ENCODE peak calls at places on chromosomes 3 and 15, in seven cellular contexts. One of them, this sample, is unnamed.

GRCh38 chr3:39147711-39148115 is 5.7 kb downstream of the CSRNP1 start:
- DNase-seq in progenitor cell of endocrine pancreas: no peak
- DNase-seq in CD4-positive, alpha-beta T cell: no peak
- DNase-seq in WTC11: no peak
- DNase-seq in choroid plexus epithelial cell: peak; percentile 67
- DNase-seq in fibroblast of lung: peak; percentile 42
- DNase-seq in neural crest cell: no peak
- DNase-seq in this sample: peak; percentile 55

GRCh38 chr3:71355862-71356261 is 227.7 kb downstream of the FOXP1 start:
- DNase-seq in fibroblast of lung: no peak
- DNase-seq in neural crest cell: no peak
- DNase-seq in CD4-positive, alpha-beta T cell: no peak
- DNase-seq in progenitor cell of endocrine pancreas: no peak
- DNase-seq in WTC11: no peak
- DNase-seq in choroid plexus epithelial cell: no peak
- DNase-seq in this sample: no peak

GRCh38 chr3:37864904-37865303 is 3.2 kb downstream of the CTDSPL start:
- DNase-seq in CD4-positive, alpha-beta T cell: no peak
- DNase-seq in WTC11: no peak
- DNase-seq in neural crest cell: no peak
- DNase-seq in fibroblast of lung: no peak
- DNase-seq in progenitor cell of endocrine pancreas: no peak
- DNase-seq in choroid plexus epithelial cell: no peak
- DNase-seq in this sample: no peak

GRCh38 chr3:136075816-136076215 is 110.3 kb downstream of the PPP2R3A start:
- DNase-seq in neural crest cell: no peak
- DNase-seq in CD4-positive, alpha-beta T cell: no peak
- DNase-seq in progenitor cell of endocrine pancreas: no peak
- DNase-seq in choroid plexus epithelial cell: peak; percentile 70
- DNase-seq in fibroblast of lung: peak; percentile 58
- DNase-seq in WTC11: no peak
- DNase-seq in this sample: no peak

GRCh38 chr3:13714251-13714916 is 165.5 kb downstream of the FBLN2 start:
- DNase-seq in choroid plexus epithelial cell: no peak
- DNase-seq in progenitor cell of endocrine pancreas: peak; percentile 6
- DNase-seq in CD4-positive, alpha-beta T cell: no peak
- DNase-seq in neural crest cell: no peak
- DNase-seq in fibroblast of lung: no peak
- DNase-seq in WTC11: no peak
- DNase-seq in this sample: no peak

GRCh38 chr3:134693804-134694203 is 43.0 kb upstream of the KY start:
- DNase-seq in neural crest cell: no peak
- DNase-seq in progenitor cell of endocrine pancreas: no peak
- DNase-seq in fibroblast of lung: no peak
- DNase-seq in choroid plexus epithelial cell: no peak
- DNase-seq in CD4-positive, alpha-beta T cell: no peak
- DNase-seq in WTC11: no peak
- DNase-seq in this sample: no peak

GRCh38 chr3:186640473-186640818 is 247 bp downstream of the FETUB start:
- DNase-seq in choroid plexus epithelial cell: peak; percentile 43
- DNase-seq in WTC11: no peak
- DNase-seq in fibroblast of lung: no peak
- DNase-seq in CD4-positive, alpha-beta T cell: no peak
- DNase-seq in neural crest cell: peak; percentile 6
- DNase-seq in progenitor cell of endocrine pancreas: no peak
- DNase-seq in this sample: no peak

GRCh38 chr15:58458076-58458475 is 26.3 kb downstream of the LIPC start:
- DNase-seq in CD4-positive, alpha-beta T cell: no peak
- DNase-seq in neural crest cell: no peak
- DNase-seq in WTC11: no peak
- DNase-seq in fibroblast of lung: no peak
- DNase-seq in progenitor cell of endocrine pancreas: no peak
- DNase-seq in choroid plexus epithelial cell: no peak
- DNase-seq in this sample: no peak

GRCh38 chr3:55547086-55547666 is 60.1 kb upstream of the WNT5A start:
- DNase-seq in WTC11: no peak
- DNase-seq in neural crest cell: no peak
- DNase-seq in fibroblast of lung: no peak
- DNase-seq in progenitor cell of endocrine pancreas: no peak
- DNase-seq in choroid plexus epithelial cell: no peak
- DNase-seq in CD4-positive, alpha-beta T cell: no peak
- DNase-seq in this sample: no peak

GRCh38 chr3:13506239-13506638 is 26.1 kb downstream of the HDAC11 start:
- DNase-seq in neural crest cell: no peak
- DNase-seq in choroid plexus epithelial cell: no peak
- DNase-seq in WTC11: no peak
- DNase-seq in CD4-positive, alpha-beta T cell: no peak
- DNase-seq in fibroblast of lung: no peak
- DNase-seq in progenitor cell of endocrine pancreas: no peak
- DNase-seq in this sample: no peak

GRCh38 chr15:29458361-29458760 is 188.7 kb upstream of the NSMCE3 start:
- DNase-seq in neural crest cell: no peak
- DNase-seq in progenitor cell of endocrine pancreas: no peak
- DNase-seq in fibroblast of lung: no peak
- DNase-seq in WTC11: no peak
- DNase-seq in CD4-positive, alpha-beta T cell: no peak
- DNase-seq in choroid plexus epithelial cell: no peak
- DNase-seq in this sample: no peak

GRCh38 chr3:45568848-45569247 is 25.7 kb upstream of the LIMD1 start:
- DNase-seq in choroid plexus epithelial cell: no peak
- DNase-seq in fibroblast of lung: no peak
- DNase-seq in WTC11: no peak
- DNase-seq in neural crest cell: no peak
- DNase-seq in CD4-positive, alpha-beta T cell: no peak
- DNase-seq in progenitor cell of endocrine pancreas: no peak
- DNase-seq in this sample: no peak

GRCh38 chr3:8301977-8302589 is 199.5 kb upstream of the LMCD1 start:
- DNase-seq in WTC11: no peak
- DNase-seq in fibroblast of lung: peak; percentile 74
- DNase-seq in CD4-positive, alpha-beta T cell: no peak
- DNase-seq in choroid plexus epithelial cell: peak; percentile 83
- DNase-seq in progenitor cell of endocrine pancreas: no peak
- DNase-seq in neural crest cell: peak; percentile 7
- DNase-seq in this sample: no peak

GRCh38 chr3:50612234-50612972 is 829 bp upstream of the CISH start:
- DNase-seq in choroid plexus epithelial cell: no peak
- DNase-seq in WTC11: no peak
- DNase-seq in fibroblast of lung: no peak
- DNase-seq in CD4-positive, alpha-beta T cell: no peak
- DNase-seq in neural crest cell: no peak
- DNase-seq in progenitor cell of endocrine pancreas: no peak
- DNase-seq in this sample: no peak

GRCh38 chr3:94862703-94863102 is 799.8 kb downstream of the NSUN3 start:
- DNase-seq in WTC11: peak; percentile 19
- DNase-seq in neural crest cell: peak; percentile 9
- DNase-seq in fibroblast of lung: no peak
- DNase-seq in CD4-positive, alpha-beta T cell: no peak
- DNase-seq in choroid plexus epithelial cell: peak; percentile 42
- DNase-seq in progenitor cell of endocrine pancreas: no peak
- DNase-seq in this sample: peak; percentile 17

GRCh38 chr15:45456212-45457106 is 66.1 kb downstream of the SLC30A4 start:
- DNase-seq in progenitor cell of endocrine pancreas: no peak
- DNase-seq in neural crest cell: peak; percentile 10
- DNase-seq in CD4-positive, alpha-beta T cell: peak; percentile 41
- DNase-seq in fibroblast of lung: peak; percentile 99
- DNase-seq in WTC11: no peak
- DNase-seq in choroid plexus epithelial cell: peak; percentile 100
- DNase-seq in this sample: no peak

GRCh38 chr3:157176108-157176507 is 16.2 kb upstream of the CCNL1 start:
- DNase-seq in WTC11: no peak
- DNase-seq in neural crest cell: no peak
- DNase-seq in CD4-positive, alpha-beta T cell: no peak
- DNase-seq in fibroblast of lung: peak; percentile 51
- DNase-seq in progenitor cell of endocrine pancreas: no peak
- DNase-seq in choroid plexus epithelial cell: peak; percentile 36
- DNase-seq in this sample: no peak
- TF ChIP-seq CTCF in WTC11: no peak
- TF ChIP-seq CTCF in neural crest cell: no peak
- TF ChIP-seq CTCF in CD4-positive, alpha-beta T cell: no peak
- TF ChIP-seq CTCF in fibroblast of lung: no peak
- TF ChIP-seq CTCF in progenitor cell of endocrine pancreas: no peak
- TF ChIP-seq CTCF in choroid plexus epithelial cell: no peak
- TF ChIP-seq CTCF in this sample: no peak

GRCh38 chr15:98700501-98700900 is 52.2 kb downstream of the IGF1R start:
- DNase-seq in CD4-positive, alpha-beta T cell: no peak
- DNase-seq in progenitor cell of endocrine pancreas: no peak
- DNase-seq in choroid plexus epithelial cell: no peak
- DNase-seq in fibroblast of lung: no peak
- DNase-seq in neural crest cell: no peak
- DNase-seq in WTC11: no peak
- DNase-seq in this sample: no peak
- TF ChIP-seq CTCF in CD4-positive, alpha-beta T cell: no peak
- TF ChIP-seq CTCF in progenitor cell of endocrine pancreas: no peak
- TF ChIP-seq CTCF in choroid plexus epithelial cell: no peak
- TF ChIP-seq CTCF in fibroblast of lung: no peak
- TF ChIP-seq CTCF in neural crest cell: no peak
- TF ChIP-seq CTCF in WTC11: no peak
- TF ChIP-seq CTCF in this sample: no peak

GRCh38 chr3:101252307-101252706 is 68.1 kb downstream of the IMPG2 start:
- DNase-seq in progenitor cell of endocrine pancreas: no peak
- DNase-seq in fibroblast of lung: no peak
- DNase-seq in choroid plexus epithelial cell: no peak
- DNase-seq in neural crest cell: no peak
- DNase-seq in CD4-positive, alpha-beta T cell: no peak
- DNase-seq in WTC11: no peak
- DNase-seq in this sample: no peak

GRCh38 chr3:101253429-101253828 is 66.9 kb downstream of the IMPG2 start:
- DNase-seq in choroid plexus epithelial cell: no peak
- DNase-seq in WTC11: no peak
- DNase-seq in CD4-positive, alpha-beta T cell: no peak
- DNase-seq in fibroblast of lung: no peak
- DNase-seq in neural crest cell: no peak
- DNase-seq in progenitor cell of endocrine pancreas: no peak
- DNase-seq in this sample: no peak

GRCh38 chr3:101252897-101253296 is 67.5 kb downstream of the IMPG2 start:
- DNase-seq in neural crest cell: no peak
- DNase-seq in fibroblast of lung: no peak
- DNase-seq in WTC11: no peak
- DNase-seq in progenitor cell of endocrine pancreas: no peak
- DNase-seq in choroid plexus epithelial cell: no peak
- DNase-seq in CD4-positive, alpha-beta T cell: no peak
- DNase-seq in this sample: no peak

GRCh38 chr3:101248786-101249185 is 71.6 kb downstream of the IMPG2 start:
- DNase-seq in CD4-positive, alpha-beta T cell: no peak
- DNase-seq in fibroblast of lung: no peak
- DNase-seq in neural crest cell: peak; percentile 8
- DNase-seq in WTC11: no peak
- DNase-seq in choroid plexus epithelial cell: no peak
- DNase-seq in progenitor cell of endocrine pancreas: no peak
- DNase-seq in this sample: peak; percentile 8

GRCh38 chr3:101249512-101249911 is 70.9 kb downstream of the IMPG2 start:
- DNase-seq in WTC11: no peak
- DNase-seq in neural crest cell: no peak
- DNase-seq in progenitor cell of endocrine pancreas: no peak
- DNase-seq in choroid plexus epithelial cell: no peak
- DNase-seq in fibroblast of lung: peak; percentile 10
- DNase-seq in CD4-positive, alpha-beta T cell: no peak
- DNase-seq in this sample: no peak
- TF ChIP-seq CTCF in WTC11: no peak
- TF ChIP-seq CTCF in neural crest cell: no peak
- TF ChIP-seq CTCF in progenitor cell of endocrine pancreas: no peak
- TF ChIP-seq CTCF in choroid plexus epithelial cell: no peak
- TF ChIP-seq CTCF in fibroblast of lung: no peak
- TF ChIP-seq CTCF in CD4-positive, alpha-beta T cell: no peak
- TF ChIP-seq CTCF in this sample: no peak

GRCh38 chr15:89200182-89200581 is 21.2 kb downstream of the RLBP1 start:
- DNase-seq in WTC11: no peak
- DNase-seq in fibroblast of lung: no peak
- DNase-seq in progenitor cell of endocrine pancreas: no peak
- DNase-seq in choroid plexus epithelial cell: no peak
- DNase-seq in neural crest cell: no peak
- DNase-seq in CD4-positive, alpha-beta T cell: no peak
- DNase-seq in this sample: no peak
- TF ChIP-seq CTCF in WTC11: no peak
- TF ChIP-seq CTCF in fibroblast of lung: no peak
- TF ChIP-seq CTCF in progenitor cell of endocrine pancreas: no peak
- TF ChIP-seq CTCF in choroid plexus epithelial cell: no peak
- TF ChIP-seq CTCF in neural crest cell: no peak
- TF ChIP-seq CTCF in CD4-positive, alpha-beta T cell: no peak
- TF ChIP-seq CTCF in this sample: no peak

GRCh38 chr3:41575754-41576153 is 376.4 kb downstream of the CTNNB1 start:
- DNase-seq in CD4-positive, alpha-beta T cell: no peak
- DNase-seq in progenitor cell of endocrine pancreas: no peak
- DNase-seq in WTC11: no peak
- DNase-seq in fibroblast of lung: no peak
- DNase-seq in neural crest cell: no peak
- DNase-seq in choroid plexus epithelial cell: no peak
- DNase-seq in this sample: no peak

GRCh38 chr3:41578798-41579197 is 379.5 kb downstream of the CTNNB1 start:
- DNase-seq in neural crest cell: no peak
- DNase-seq in choroid plexus epithelial cell: no peak
- DNase-seq in fibroblast of lung: no peak
- DNase-seq in WTC11: no peak
- DNase-seq in progenitor cell of endocrine pancreas: no peak
- DNase-seq in CD4-positive, alpha-beta T cell: no peak
- DNase-seq in this sample: no peak

GRCh38 chr3:41572092-41572491 is 372.8 kb downstream of the CTNNB1 start:
- DNase-seq in CD4-positive, alpha-beta T cell: no peak
- DNase-seq in WTC11: no peak
- DNase-seq in fibroblast of lung: no peak
- DNase-seq in choroid plexus epithelial cell: no peak
- DNase-seq in neural crest cell: no peak
- DNase-seq in progenitor cell of endocrine pancreas: no peak
- DNase-seq in this sample: no peak

GRCh38 chr3:41573591-41573990 is 374.3 kb downstream of the CTNNB1 start:
- DNase-seq in choroid plexus epithelial cell: no peak
- DNase-seq in WTC11: no peak
- DNase-seq in neural crest cell: no peak
- DNase-seq in fibroblast of lung: no peak
- DNase-seq in CD4-positive, alpha-beta T cell: no peak
- DNase-seq in progenitor cell of endocrine pancreas: no peak
- DNase-seq in this sample: no peak

DNA sequence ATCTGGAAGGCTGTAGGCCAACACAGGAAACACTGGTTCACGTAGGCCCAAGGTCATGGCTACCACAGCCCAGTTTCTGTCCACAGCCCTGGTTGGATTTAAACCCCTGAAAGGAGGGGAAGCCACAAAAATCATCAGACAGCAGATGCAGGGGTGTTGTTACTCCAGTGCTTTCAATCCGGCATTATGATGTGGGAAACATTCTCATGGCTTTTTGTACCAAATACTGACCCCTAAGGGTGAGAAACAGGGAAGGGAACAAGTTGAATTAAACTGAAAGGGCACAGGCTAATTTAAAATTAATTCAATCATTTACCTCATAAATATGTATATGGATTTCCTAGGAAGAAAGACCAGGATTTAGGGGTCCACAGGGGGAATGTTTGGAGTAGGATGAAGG is 375.6 kb downstream of the CTNNB1 start:
- DNase-seq in CD4-positive, alpha-beta T cell: no peak
- DNase-seq in progenitor cell of endocrine pancreas: no peak
- DNase-seq in WTC11: no peak
- DNase-seq in neural crest cell: no peak
- DNase-seq in choroid plexus epithelial cell: peak; percentile 37
- DNase-seq in fibroblast of lung: peak; percentile 9
- DNase-seq in this sample: no peak
- TF ChIP-seq CTCF in CD4-positive, alpha-beta T cell: no peak
- TF ChIP-seq CTCF in progenitor cell of endocrine pancreas: no peak
- TF ChIP-seq CTCF in WTC11: no peak
- TF ChIP-seq CTCF in neural crest cell: peak; percentile 20
- TF ChIP-seq CTCF in choroid plexus epithelial cell: peak; percentile 39
- TF ChIP-seq CTCF in fibroblast of lung: no peak
- TF ChIP-seq CTCF in this sample: no peak

GRCh38 chr3:127420355-127420655 is 132.5 kb upstream of the PRR20G start:
- DNase-seq in WTC11: no peak
- DNase-seq in neural crest cell: no peak
- DNase-seq in fibroblast of lung: no peak
- DNase-seq in CD4-positive, alpha-beta T cell: no peak
- DNase-seq in progenitor cell of endocrine pancreas: no peak
- DNase-seq in choroid plexus epithelial cell: no peak
- DNase-seq in this sample: no peak
- TF ChIP-seq CTCF in WTC11: no peak
- TF ChIP-seq CTCF in neural crest cell: no peak
- TF ChIP-seq CTCF in fibroblast of lung: no peak
- TF ChIP-seq CTCF in CD4-positive, alpha-beta T cell: no peak
- TF ChIP-seq CTCF in progenitor cell of endocrine pancreas: no peak
- TF ChIP-seq CTCF in choroid plexus epithelial cell: no peak
- TF ChIP-seq CTCF in this sample: no peak